ENCODE peak calls at places on chromosomes 16 and 17, in four cellular contexts. F is K562, V is HL-60, D is GM12878. Q is an unnamed sample.

GRCh38 chr16:88453217-88453531 is at the start of gene ZFPM1:
- DNase-seq in D (no peak), V (no peak), F (no peak), Q (no peak)

GRCh38 chr16:77335652-77336234 is 99.1 kb downstream of the ADAMTS18 start:
- DNase-seq in F (peak), V (no peak), D (no peak), Q (no peak)

GRCh38 chr17:30340957-30341356 is 7.1 kb upstream of the TMIGD1 start:
- DNase-seq in V (no peak), F (no peak), D (no peak), Q (no peak)

GRCh38 chr16:87410958-87411357 is 18.8 kb downstream of the MAP1LC3B start:
- DNase-seq in D (no peak), F (no peak), V (no peak), Q (no peak)

GRCh38 chr17:3635474-3636153 is 436 bp downstream of the SHPK start:
- DNase-seq in F (peak), V (no peak), D (no peak), Q (no peak)

GRCh38 chr17:51152766-51153209 is 571 bp upstream of the NME1 start:
- DNase-seq in F (no peak), V (no peak), D (no peak), Q (no peak)

GRCh38 chr16:64440421-64440831 is 681.4 kb downstream of the CDH11 start:
- DNase-seq in F (no peak), V (no peak), D (no peak), Q (no peak)

GRCh38 chr17:77329741-77330531 is 189.2 kb downstream of the SEC14L1 start:
- DNase-seq in V (no peak), F (no peak), D (no peak), Q (no peak)

GRCh38 chr16:69936751-69937211 is 14.4 kb upstream of the CLEC18A start:
- DNase-seq in V (no peak), D (no peak), F (no peak), Q (no peak)
- TF ChIP-seq POLR2AphosphoS5 in V (no peak), D (no peak), F (no peak), Q (no peak)

DNA sequence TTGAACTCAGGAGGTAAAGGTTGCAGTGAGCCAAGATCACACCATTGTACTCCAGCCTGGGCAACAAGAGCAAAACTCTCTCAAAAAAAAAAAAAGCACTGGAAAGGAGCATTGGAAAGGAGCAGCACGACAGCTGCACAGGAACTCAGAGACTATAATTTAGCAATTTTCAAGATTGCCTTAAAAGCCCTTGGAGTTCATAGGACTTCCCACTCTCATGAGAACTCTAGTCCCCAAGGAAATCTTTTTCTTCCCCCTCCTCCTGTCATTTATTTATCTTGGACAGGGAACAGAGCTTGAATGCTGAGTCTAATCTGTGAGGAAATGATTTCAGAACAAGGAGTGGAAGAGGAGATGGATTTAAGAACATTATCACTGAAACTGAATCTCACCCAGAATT is 69.0 kb downstream of the PLXDC1 start:
- DNase-seq in D (no peak), F (no peak), V (no peak), Q (no peak)
- TF ChIP-seq SPI1 in D (no peak), F (no peak), V (no peak), Q (no peak)

GRCh38 chr16:22926105-22926751 is 112.3 kb downstream of the HS3ST2 start:
- DNase-seq in V (no peak), D (no peak), F (no peak), Q (no peak)
- TF ChIP-seq POLR2AphosphoS5 in V (no peak), D (no peak), F (no peak), Q (no peak)

GRCh38 chr17:58669853-58670252 is 22.0 kb downstream of the TEX14 start:
- DNase-seq in D (no peak), V (no peak), F (no peak), Q (no peak)

GRCh38 chr17:58665946-58666857 is 25.6 kb downstream of the TEX14 start:
- DNase-seq in D (no peak), F (peak), V (no peak), Q (no peak)

GRCh38 chr17:58667934-58668597 is 23.8 kb downstream of the TEX14 start:
- DNase-seq in D (no peak), F (no peak), V (no peak), Q (no peak)

GRCh38 chr17:58668598-58668935 is 23.3 kb downstream of the TEX14 start:
- DNase-seq in V (no peak), D (no peak), F (no peak), Q (no peak)

GRCh38 chr17:58666858-58667267 is 25.0 kb downstream of the TEX14 start:
- DNase-seq in V (peak), F (peak), D (no peak), Q (no peak)
- TF ChIP-seq SPI1 in V (peak), F (peak), D (no peak), Q (peak)

DNA sequence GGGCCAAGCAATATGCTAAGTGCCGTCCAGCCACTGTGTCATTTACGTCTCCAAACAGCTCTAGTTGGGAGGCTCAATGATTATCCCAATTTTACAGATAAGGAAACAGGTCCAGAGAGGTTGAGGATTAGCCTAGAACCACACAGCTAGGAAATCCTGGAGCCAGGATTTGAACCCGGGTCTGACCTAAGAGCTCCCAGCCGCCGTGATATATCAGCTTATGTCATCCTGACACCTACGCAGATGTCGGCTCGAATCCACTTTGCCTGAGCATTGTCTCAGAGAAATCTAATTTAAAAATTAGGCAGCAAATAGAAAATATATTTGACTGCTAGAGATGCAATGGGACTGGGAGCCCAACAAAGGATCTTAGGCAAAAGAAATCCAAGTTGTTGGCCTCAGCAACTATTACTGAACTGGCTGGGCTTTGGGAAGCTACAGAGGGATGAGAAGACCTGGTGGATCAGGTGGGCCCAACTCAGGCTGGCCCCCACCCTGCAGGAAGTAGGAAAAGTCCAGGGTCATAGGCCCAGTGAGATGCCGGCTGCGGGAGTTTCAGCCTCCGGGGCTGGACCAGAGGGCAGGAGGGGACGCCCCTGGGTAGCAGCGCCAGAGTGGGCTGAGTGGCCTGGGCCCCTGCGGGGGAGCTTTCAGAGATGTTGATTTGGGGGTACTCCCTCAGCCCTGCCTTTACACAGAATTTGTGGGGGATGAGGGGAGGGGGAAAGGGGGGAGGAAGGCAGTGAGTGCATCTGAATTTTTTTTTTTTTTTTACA is 35.1 kb upstream of the IL21R start:
- DNase-seq in D (no peak), F (no peak), V (no peak), Q (no peak)
- TF ChIP-seq POLR2AphosphoS5 in D (no peak), F (no peak), V (no peak), Q (no peak)